ENCODE peak calls at places on chromosomes 16 and 17, in nine cellular contexts. I is stomach, Z is uterus, Q is tibial nerve, T is right lobe of liver, C is adrenal gland, K is Peyer's patch, M is breast epithelium, N is heart left ventricle. U is an unnamed sample.

GRCh38 chr17:46818319-46818928 is at the start of gene WNT3:
- DNase-seq in Z (no peak), T (no peak), C (no peak), Q (no peak), M (no peak), N (peak; percentile 72), K (peak; percentile 68), I (no peak), U (no peak)

GRCh38 chr17:17063546-17064122 is 21.4 kb downstream of the MPRIP start:
- DNase-seq in C (peak; percentile 86), M (peak; percentile 53), I (peak; percentile 39), T (peak; percentile 93), N (peak; percentile 80), Z (no peak), K (no peak), Q (peak; percentile 64), U (peak; percentile 62)

GRCh38 chr17:54979657-54980056 is 11.1 kb downstream of the STXBP4 start:
- DNase-seq in T (no peak), N (no peak), C (no peak), Q (no peak), Z (no peak), I (no peak), K (no peak), M (no peak), U (no peak)

GRCh38 chr17:38512473-38513058 is 84.3 kb downstream of the ARHGAP23 start:
- DNase-seq in T (no peak), K (no peak), M (no peak), Z (no peak), C (no peak), Q (no peak), N (no peak), I (no peak), U (no peak)

GRCh38 chr17:38730526-38731379 is 612 bp downstream of the CISD3 start:
- DNase-seq in Z (peak; percentile 70), N (peak; percentile 88), M (no peak), T (peak; percentile 96), K (peak; percentile 42), Q (peak; percentile 61), I (peak; percentile 95), C (peak; percentile 88), U (peak; percentile 96)

GRCh38 chr17:79960788-79961522 is 74.7 kb downstream of the TBC1D16 start:
- DNase-seq in Z (no peak), Q (no peak), M (no peak), N (no peak), T (peak; percentile 6), K (no peak), I (no peak), C (no peak), U (no peak)

GRCh38 chr17:28567604-28568003 is 3.7 kb downstream of the PIGS start:
- DNase-seq in C (no peak), N (no peak), Q (no peak), M (no peak), I (no peak), Z (no peak), T (no peak), K (no peak), U (no peak)

GRCh38 chr17:79027925-79028491 is 4.0 kb downstream of the C1QTNF1 start:
- DNase-seq in Q (peak; percentile 13), T (no peak), I (no peak), M (no peak), C (peak; percentile 70), K (no peak), Z (peak; percentile 23), N (peak; percentile 61), U (no peak)

GRCh38 chr17:10384175-10384574 is 11.4 kb upstream of the MYH13 start:
- DNase-seq in C (no peak), K (no peak), I (no peak), N (no peak), M (no peak), T (no peak), Q (no peak), Z (no peak), U (no peak)

GRCh38 chr17:19650826-19651225 is 2.3 kb downstream of the ALDH3A2 start:
- DNase-seq in C (no peak), I (no peak), N (no peak), Z (no peak), T (no peak), Q (no peak), M (no peak), K (no peak), U (no peak)

GRCh38 chr16:4840984-4841383 is 6.1 kb downstream of the GLYR1 start:
- DNase-seq in I (no peak), M (no peak), Z (no peak), N (no peak), Q (no peak), T (no peak), C (no peak), K (no peak), U (no peak)
- H3K27ac ChIP-seq in I (no peak overlapping the region), M (no peak overlapping the region), Z (no peak overlapping the region), N (no peak overlapping the region), Q (no peak overlapping the region), T (no peak overlapping the region), C (no peak overlapping the region), K (no peak overlapping the region), U (no peak overlapping the region)

GRCh38 chr17:6757747-6758146 is 1.9 kb downstream of the XAF1 start:
- DNase-seq in I (no peak), Z (no peak), T (no peak), M (no peak), N (no peak), C (no peak), K (no peak), Q (no peak), U (no peak)

GRCh38 chr17:6753565-6753964 is 2.3 kb upstream of the XAF1 start:
- DNase-seq in Q (no peak), C (no peak), N (no peak), T (no peak), Z (no peak), M (no peak), I (no peak), K (no peak), U (no peak)

GRCh38 chr17:6755281-6755680 is 565 bp upstream of the XAF1 start:
- DNase-seq in I (no peak), N (peak; percentile 80), K (no peak), C (no peak), T (no peak), Z (peak; percentile 70), Q (no peak), M (no peak), U (no peak)

GRCh38 chr17:6756425-6757012 is 673 bp downstream of the XAF1 start:
- DNase-seq in M (no peak), Z (no peak), C (no peak), K (no peak), T (no peak), Q (no peak), N (no peak), I (no peak), U (no peak)

DNA sequence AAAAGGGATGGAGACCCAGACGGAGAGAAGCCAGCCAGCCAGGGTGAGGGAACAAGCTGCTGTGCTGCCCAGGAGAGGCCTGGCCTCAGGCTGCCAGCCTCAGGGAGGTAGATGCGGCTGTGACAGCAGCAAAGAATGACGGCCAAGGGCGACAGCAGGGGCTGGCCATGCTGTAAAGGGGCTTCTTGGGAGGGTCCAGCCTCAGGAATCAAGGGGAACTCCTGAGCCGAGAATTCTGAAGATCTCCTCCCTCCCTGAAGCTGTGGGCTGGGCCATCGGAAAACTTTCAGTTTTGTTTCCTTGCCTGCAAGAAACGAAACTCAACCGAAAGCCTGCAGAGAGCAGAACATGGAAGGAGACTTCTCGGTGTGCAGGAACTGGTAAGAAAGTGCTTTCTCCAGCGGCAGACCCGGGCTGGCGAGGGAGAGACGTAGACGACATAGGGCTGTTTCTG is at the start of gene XAF1:
- DNase-seq in T (no peak), I (peak; percentile 46), K (peak; percentile 60), Z (peak; percentile 45), M (no peak), N (peak; percentile 71), C (peak; percentile 45), Q (no peak), U (no peak)
- TF ChIP-seq POLR2A in T (peak; percentile 55), I (no peak), K (no peak), Z (no peak), M (no peak), N (no peak), C (no peak), Q (no peak), U (no peak)

DNA sequence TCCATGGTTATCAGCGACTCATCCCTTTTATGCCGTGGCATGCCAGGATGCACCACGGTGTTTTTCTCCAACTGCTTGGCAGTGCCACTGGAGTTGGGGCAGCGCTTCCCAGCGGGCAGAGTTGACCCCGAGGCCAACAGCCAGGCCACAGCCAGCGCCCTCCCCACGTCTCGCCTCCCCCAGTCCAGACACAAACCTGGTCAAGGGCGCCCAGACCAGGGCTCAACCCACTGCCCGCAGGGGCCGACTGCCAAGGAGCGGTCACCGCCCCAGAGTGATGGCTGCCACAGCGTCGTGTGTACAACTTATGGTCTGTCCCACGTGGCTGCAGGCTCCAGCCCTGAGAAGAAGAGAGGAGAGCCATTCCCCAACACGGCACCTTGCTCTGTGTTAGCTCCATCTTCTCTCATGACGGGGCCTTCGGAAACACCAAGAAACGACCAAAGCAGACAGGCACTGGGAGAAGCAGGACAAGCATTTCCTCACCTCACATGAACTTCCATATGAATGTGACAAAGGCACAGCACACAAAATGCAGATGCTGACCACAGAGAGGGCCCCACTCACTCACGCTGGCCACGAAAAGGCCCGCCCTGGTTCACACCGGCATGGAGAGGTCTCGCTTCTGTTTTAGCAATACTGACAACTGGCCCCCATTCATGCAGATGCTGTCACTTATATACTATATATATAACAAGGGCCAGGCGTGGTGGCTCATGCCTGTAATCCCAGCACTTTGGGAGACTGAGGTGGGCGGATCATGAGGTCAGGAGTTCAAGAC is 27.0 kb downstream of the AXIN1 start:
- DNase-seq in C (no peak), I (no peak), N (no peak), Z (no peak), Q (no peak), M (no peak), K (no peak), T (no peak), U (no peak)
- H3K27ac ChIP-seq in C (no peak overlapping the region), I (peak overlapping the region; percentile 83), N (peak overlapping the region; percentile 2), Z (no peak overlapping the region), Q (peak overlapping the region; percentile 30), M (no peak overlapping the region), K (no peak overlapping the region), T (no peak overlapping the region), U (no peak overlapping the region)

GRCh38 chr16:89723279-89724250 is 2.2 kb downstream of the ZNF276 start:
- DNase-seq in M (no peak), Q (peak; percentile 70), Z (no peak), I (peak; percentile 45), K (peak; percentile 55), N (no peak), C (no peak), T (no peak), U (peak; percentile 34)

GRCh38 chr16:89720520-89720858 is 209 bp downstream of the VPS9D1 start:
- DNase-seq in Q (no peak), I (peak; percentile 52), Z (no peak), C (peak; percentile 76), T (peak; percentile 82), K (no peak), M (no peak), N (peak; percentile 80), U (peak; percentile 65)

GRCh38 chr16:89722392-89723278 is 1.3 kb downstream of the ZNF276 start:
- DNase-seq in M (no peak), I (peak; percentile 83), Q (peak; percentile 37), Z (peak; percentile 43), C (peak; percentile 68), N (peak; percentile 86), T (peak; percentile 76), K (peak; percentile 71), U (peak; percentile 65)

GRCh38 chr16:89721644-89722391 is 481 bp downstream of the ZNF276 start:
- DNase-seq in I (peak; percentile 70), C (peak; percentile 74), K (peak; percentile 85), M (no peak), T (peak; percentile 84), Q (no peak), N (peak; percentile 90), Z (peak; percentile 34), U (peak; percentile 58)

GRCh38 chr16:89720859-89721643 is at the start of the genes VPS9D1 and ZNF276:
- DNase-seq in C (peak; percentile 84), Z (peak; percentile 76), M (peak; percentile 61), I (peak; percentile 86), K (peak; percentile 83), T (peak; percentile 92), Q (peak; percentile 65), N (peak; percentile 93), U (peak; percentile 88)
- TF ChIP-seq POLR2A in C (peak; percentile 5), Z (peak; percentile 36), M (no peak), I (no peak), K (peak; percentile 25), T (peak; percentile 56), Q (peak; percentile 31), N (no peak), U (peak; percentile 59)

U was measured in body of pancreas.